ENCODE peak calls at places on chromosome 21, in nine cellular contexts. F, U, Y, B, O, S, X, R and L are unnamed samples. For H3K4me1, the result is how much of the 10 kb centered on the place peaks cover.

GRCh38 chr21:30674312-30674711 is 31.6 kb downstream of the KRTAP20-3 start:
- DNase-seq in U (no peak), Y (no peak), R (no peak), F (no peak), S (no peak), B (no peak), O (no peak), X (no peak), L (no peak)

GRCh38 chr21:25456672-25457071 is 150.6 kb downstream of the MRPL39 start:
- DNase-seq in F (no peak), O (peak), Y (peak), U (no peak), B (no peak), X (peak), R (no peak), S (peak), L (no peak)

GRCh38 chr21:34598931-34599400 is 15.9 kb downstream of the RCAN1 start:
- DNase-seq in S (peak), F (no peak), B (no peak), O (peak), X (peak), Y (no peak), R (no peak), U (no peak), L (no peak)

GRCh38 chr21:46557469-46557868 is 47.4 kb downstream of the S100B start:
- DNase-seq in F (no peak), S (no peak), U (no peak), X (no peak), Y (no peak), R (no peak), B (no peak), O (no peak), L (no peak)

GRCh38 chr21:21084179-21084578 is 86.0 kb downstream of the NCAM2 start:
- DNase-seq in X (peak), Y (peak), F (no peak), O (peak), U (no peak), R (no peak), B (no peak), S (peak), L (no peak)

GRCh38 chr21:26795866-26796329 is 49.3 kb downstream of the ADAMTS1 start:
- DNase-seq in U (peak), F (peak), Y (peak), R (no peak), S (peak), X (peak), B (no peak), O (peak), L (no peak)

GRCh38 chr21:25964009-25964408 is 206.6 kb downstream of the APP start:
- DNase-seq in O (no peak), S (peak), U (no peak), R (no peak), B (peak), X (no peak), F (no peak), Y (peak), L (no peak)

GRCh38 chr21:16169102-16169511 is 439.3 kb downstream of the USP25 start:
- DNase-seq in X (peak), O (peak), S (peak), B (no peak), U (no peak), R (no peak), F (no peak), Y (no peak), L (no peak)

GRCh38 chr21:25370311-25370744 is 237.0 kb downstream of the MRPL39 start:
- DNase-seq in S (peak), U (no peak), O (peak), F (no peak), Y (peak), R (no peak), X (peak), B (no peak), L (no peak)

GRCh38 chr21:29298348-29299045 is at the start of gene BACH1:
- DNase-seq in U (peak), F (peak), O (peak), Y (peak), R (peak), X (peak), B (peak), S (peak), L (peak)

GRCh38 chr21:17370263-17370662 is 142.6 kb upstream of the CXADR start:
- DNase-seq in Y (no peak), U (no peak), B (peak), X (no peak), O (no peak), S (no peak), F (no peak), R (peak), L (peak)

GRCh38 chr21:15005391-15005790 is 59.4 kb downstream of the NRIP1 start:
- DNase-seq in X (peak), R (no peak), F (no peak), U (peak), S (no peak), Y (no peak), O (peak), B (no peak), L (no peak)

GRCh38 chr21:15094706-15095105 is 29.9 kb upstream of the NRIP1 start:
- DNase-seq in O (peak), Y (peak), B (no peak), S (no peak), U (no peak), R (no peak), F (no peak), X (no peak), L (no peak)

GRCh38 chr21:34536820-34537219 is 24.8 kb upstream of the KCNE1 start:
- DNase-seq in B (no peak), R (peak), S (peak), Y (peak), F (no peak), O (no peak), U (no peak), X (peak), L (no peak)

GRCh38 chr21:28538987-28539622 is 453.6 kb downstream of the LTN1 start:
- DNase-seq in B (no peak), X (peak), R (no peak), U (no peak), Y (peak), F (no peak), O (peak), S (peak), L (no peak)

GRCh38 chr21:46223217-46223616 is 5.4 kb downstream of the LSS start:
- DNase-seq in Y (no peak), B (no peak), X (no peak), F (no peak), S (no peak), R (no peak), U (no peak), O (no peak), L (no peak)

GRCh38 chr21:24456358-24456757 is 1150.9 kb downstream of the MRPL39 start:
- DNase-seq in U (no peak), R (no peak), Y (no peak), B (no peak), S (no peak), X (no peak), F (no peak), O (no peak), L (no peak)

GRCh38 chr21:27134513-27134912 is 167.6 kb upstream of the ADAMTS5 start:
- DNase-seq in U (no peak), X (peak), F (no peak), O (peak), Y (peak), B (no peak), S (no peak), R (no peak), L (no peak)

GRCh38 chr21:33951276-33952178 is 35.9 kb upstream of the ATP5PO start:
- DNase-seq in R (no peak), S (no peak), X (peak), F (no peak), U (no peak), O (no peak), Y (peak), B (no peak), L (no peak)

GRCh38 chr21:16305686-16306085 is 575.9 kb downstream of the USP25 start:
- DNase-seq in U (peak), F (no peak), X (no peak), S (peak), B (no peak), R (no peak), Y (peak), O (no peak), L (no peak)

GRCh38 chr21:33761104-33762036 is 119.1 kb downstream of the ITSN1 start:
- DNase-seq in F (no peak), S (peak), R (peak), Y (peak), X (peak), B (peak), U (no peak), O (peak), L (no peak)

GRCh38 chr21:44085491-44086321 is 21.5 kb upstream of the PWP2 start:
- DNase-seq in R (no peak), F (peak), S (no peak), X (no peak), Y (peak), U (no peak), B (no peak), O (no peak), L (no peak)
- H3K4me1 ChIP-seq in R (under half), F (half or more), S (under half), X (under half), Y (under half), U (under half), B (under half), O (under half), L (under half)

DNA sequence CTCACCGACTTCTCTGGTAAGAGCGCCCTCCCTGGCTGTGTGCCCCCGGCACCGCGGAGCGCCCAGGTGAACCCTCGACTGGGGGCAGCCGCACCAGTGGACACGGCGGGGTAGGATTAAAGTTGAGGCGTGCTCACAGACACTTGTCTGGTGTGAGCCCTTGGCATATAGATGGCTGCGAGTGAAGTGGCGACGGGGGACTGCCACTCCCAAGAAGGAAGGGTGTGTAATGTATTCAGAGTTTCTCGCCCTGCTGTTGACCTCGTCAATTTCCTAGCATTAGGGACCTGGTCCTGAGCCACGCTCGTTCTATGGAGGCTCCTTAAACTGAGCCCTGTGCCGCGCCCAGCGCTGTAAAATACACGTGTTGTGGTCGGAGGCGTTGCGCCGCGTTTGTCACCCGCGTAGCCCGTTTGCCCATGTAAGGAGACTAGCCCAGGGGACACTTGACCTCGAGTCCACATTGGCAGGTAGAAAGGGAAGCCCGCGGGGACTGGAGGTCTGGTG is 545 bp downstream of the EVA1C start:
- DNase-seq in Y (peak), X (no peak), R (no peak), S (no peak), F (peak), B (peak), O (peak), U (peak), L (no peak)
- H3K4me3 ChIP-seq in Y (peak), X (peak), R (no peak), S (peak), F (peak), B (peak), O (peak), U (peak), L (peak)

GRCh38 chr21:40760811-40761210 is 86.1 kb downstream of the DSCAM start:
- DNase-seq in X (no peak), S (peak), O (no peak), B (no peak), Y (no peak), F (no peak), U (no peak), R (no peak), L (no peak)

GRCh38 chr21:40759061-40759460 is 87.9 kb downstream of the DSCAM start:
- DNase-seq in F (no peak), U (no peak), O (no peak), Y (no peak), B (no peak), S (no peak), X (no peak), R (no peak), L (no peak)

GRCh38 chr21:40754466-40754865 is 92.5 kb downstream of the DSCAM start:
- DNase-seq in Y (no peak), O (no peak), X (no peak), S (no peak), B (peak), U (no peak), R (no peak), F (no peak), L (no peak)

GRCh38 chr21:40753756-40754155 is 93.2 kb downstream of the DSCAM start:
- DNase-seq in Y (no peak), S (no peak), R (no peak), F (no peak), O (no peak), B (no peak), U (no peak), X (no peak), L (no peak)

GRCh38 chr21:40757366-40757765 is 89.6 kb downstream of the DSCAM start:
- DNase-seq in Y (no peak), S (no peak), F (no peak), U (no peak), R (no peak), X (no peak), O (no peak), B (no peak), L (no peak)
- TF ChIP-seq CTCF in Y (no peak), S (no peak), F (no peak), U (no peak), R (no peak), X (no peak), O (no peak), B (no peak), L (no peak)

GRCh38 chr21:45130324-45130774 is 56.0 kb downstream of the ADARB1 start:
- DNase-seq in O (peak), B (no peak), X (peak), Y (peak), U (peak), R (no peak), S (peak), F (no peak), L (no peak)
- H3K4me1 ChIP-seq in O (under half), B (half or more), X (under half), Y (half or more), U (under half), R (under half), S (under half), F (half or more), L (under half)

GRCh38 chr21:41766883-41767605 is at the start of gene RIPK4:
- DNase-seq in R (peak), Y (no peak), S (no peak), X (peak), F (no peak), U (no peak), B (peak), O (no peak), L (peak)

GRCh38 chr21:41766051-41766882 is 585 bp downstream of the RIPK4 start:
- DNase-seq in S (no peak), U (no peak), Y (peak), R (no peak), X (no peak), B (no peak), F (no peak), O (no peak), L (no peak)

GRCh38 chr21:41768371-41769042 is 1.7 kb upstream of the RIPK4 start:
- DNase-seq in R (peak), O (peak), X (peak), U (no peak), B (peak), Y (peak), S (peak), F (no peak), L (peak)

GRCh38 chr21:41769106-41769505 is 2.3 kb upstream of the RIPK4 start:
- DNase-seq in S (no peak), B (no peak), U (no peak), R (no peak), Y (no peak), O (no peak), X (no peak), F (no peak), L (no peak)

DNA sequence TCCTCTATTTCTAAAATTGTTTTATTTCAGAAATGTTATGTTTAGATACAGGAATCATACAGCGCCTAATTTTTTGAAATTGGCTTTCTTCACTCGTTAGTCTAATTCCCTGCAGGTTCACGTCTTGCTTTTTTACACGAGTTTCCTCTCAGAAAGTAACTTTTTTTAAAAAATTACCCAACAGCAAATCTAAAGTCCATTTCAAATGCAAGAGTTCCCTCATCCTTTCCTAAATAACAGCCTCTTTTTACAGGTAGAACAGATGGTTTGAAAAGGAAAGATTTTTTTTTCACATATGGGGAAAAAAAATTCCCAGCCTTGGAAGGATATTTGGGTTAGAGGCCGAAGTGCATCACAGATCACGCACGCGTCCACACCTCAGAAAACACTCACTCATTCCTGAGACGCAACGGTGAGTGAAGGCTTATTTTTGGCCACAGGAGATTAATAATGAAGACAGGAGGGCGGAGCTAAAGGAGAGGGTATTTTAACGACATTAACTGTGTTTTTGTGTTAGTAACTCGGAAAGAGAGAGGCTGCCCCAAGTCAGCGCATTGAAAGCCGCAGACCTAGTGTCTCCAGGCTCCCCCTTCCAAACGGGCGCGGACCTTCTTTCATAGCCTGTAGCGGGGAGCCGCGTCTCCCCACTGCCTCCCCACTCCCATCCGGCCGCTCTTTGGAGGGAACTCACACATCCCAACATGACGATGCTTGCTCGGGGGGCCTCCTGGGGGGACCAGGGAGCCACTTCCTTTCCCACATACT is 936 bp upstream of the RIPK4 start:
- DNase-seq in X (peak), S (no peak), B (no peak), Y (no peak), O (no peak), U (no peak), R (no peak), F (no peak), L (peak)
- H3K4me3 ChIP-seq in X (no peak), S (peak), B (peak), Y (peak), O (peak), U (no peak), R (peak), F (peak), L (peak)

DNA sequence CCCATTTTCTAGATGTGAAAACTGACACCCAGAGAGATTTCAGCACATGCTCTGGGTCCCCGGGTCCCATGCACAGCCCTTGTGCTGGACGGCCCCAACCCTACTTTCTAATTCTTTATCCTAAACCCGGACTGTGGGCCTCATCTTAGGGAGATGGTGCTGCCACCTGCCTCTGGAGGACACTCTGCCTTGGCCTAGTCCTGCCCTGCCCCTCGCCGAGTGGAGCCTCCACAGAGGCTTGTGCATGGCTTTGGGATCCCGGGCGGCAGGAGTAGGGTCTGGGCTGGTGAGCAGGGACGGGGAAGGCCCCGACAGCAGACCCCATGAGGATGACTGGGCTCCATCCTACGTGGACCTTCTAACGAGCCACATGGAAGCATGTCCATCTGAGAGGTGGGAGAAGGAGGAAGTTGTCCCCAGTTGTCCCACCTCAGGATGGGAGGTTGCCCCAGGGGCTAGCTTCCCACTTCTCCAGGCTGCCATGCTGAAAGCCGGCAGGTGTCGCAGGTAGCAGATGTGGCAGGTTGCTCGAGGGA is 12.4 kb downstream of the MX2 start:
- DNase-seq in S (no peak), R (no peak), Y (no peak), O (no peak), B (no peak), F (no peak), U (no peak), X (no peak), L (no peak)
- TF ChIP-seq CTCF in S (no peak), R (no peak), Y (no peak), O (no peak), B (no peak), F (no peak), U (no peak), X (no peak), L (no peak)

DNA sequence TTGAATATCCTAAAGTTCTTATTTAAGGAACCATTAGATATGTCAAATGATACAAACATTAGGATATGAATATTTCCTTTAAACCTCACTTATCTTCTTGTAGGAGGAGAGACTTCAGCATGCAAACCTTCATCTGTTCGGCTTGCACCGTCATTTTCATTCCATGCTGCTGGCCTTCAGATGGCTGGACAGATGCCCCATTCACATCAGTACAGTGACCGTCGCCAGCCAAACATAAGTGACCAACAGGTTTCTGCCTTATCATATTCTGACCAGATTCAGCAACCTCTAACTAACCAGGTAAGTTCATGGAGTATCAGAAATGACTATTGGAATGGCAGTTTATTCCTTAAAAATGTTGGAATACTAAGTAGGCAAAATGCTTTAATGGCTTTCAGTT is 106.0 kb downstream of the DYRK1A start:
- DNase-seq in F (no peak), Y (no peak), B (no peak), U (no peak), R (no peak), S (no peak), X (no peak), O (no peak), L (no peak)
- H3K4me1 ChIP-seq in F (half or more), Y (under half), B (under half), U (under half), R (under half), S (under half), X (under half), O (under half), L (under half)

GRCh38 chr21:39344848-39345247 is 4.0 kb downstream of the HMGN1 start:
- DNase-seq in O (no peak), S (no peak), U (no peak), B (no peak), R (no peak), Y (no peak), X (no peak), F (no peak), L (no peak)

GRCh38 chr21:39347537-39347936 is 1.4 kb downstream of the HMGN1 start:
- DNase-seq in Y (no peak), B (no peak), S (no peak), U (no peak), X (no peak), R (no peak), F (no peak), O (no peak), L (no peak)

GRCh38 chr21:39348040-39348354 is 891 bp downstream of the HMGN1 start:
- DNase-seq in Y (no peak), R (no peak), O (no peak), B (no peak), X (no peak), F (no peak), S (no peak), U (no peak), L (no peak)

GRCh38 chr21:39346671-39347327 is 2.1 kb downstream of the HMGN1 start:
- DNase-seq in B (no peak), Y (no peak), X (no peak), R (no peak), O (no peak), S (no peak), F (no peak), U (no peak), L (no peak)

GRCh38 chr21:39345440-39345839 is 3.4 kb downstream of the HMGN1 start:
- DNase-seq in B (no peak), O (no peak), Y (no peak), X (no peak), F (no peak), R (no peak), U (no peak), S (no peak), L (no peak)
- H3K4me3 ChIP-seq in B (no peak), O (peak), Y (peak), X (no peak), F (peak), R (no peak), U (no peak), S (peak), L (no peak)

DNA sequence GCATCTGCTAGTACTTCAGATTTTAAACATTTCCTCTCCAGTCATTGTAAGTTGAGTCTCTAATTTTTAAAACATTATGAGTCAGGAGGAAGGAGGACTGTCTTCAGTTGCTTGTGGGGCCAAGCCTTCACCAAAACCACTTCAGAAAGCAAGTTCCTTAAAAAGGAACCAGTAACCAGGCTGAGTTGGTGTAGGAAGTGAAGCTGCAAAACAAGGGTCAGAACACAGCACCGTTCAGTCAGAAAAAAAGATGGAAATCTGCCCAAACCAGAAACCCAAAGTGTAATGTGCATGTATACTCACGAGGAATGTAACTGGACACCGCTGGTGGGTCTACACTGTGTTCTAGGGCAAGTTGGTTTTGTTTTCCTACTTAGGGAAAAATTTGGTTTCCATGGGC is 402.1 kb downstream of the SETD4 start:
- DNase-seq in F (no peak), Y (peak), S (peak), X (peak), B (no peak), O (peak), R (peak), U (no peak), L (no peak)
- TF ChIP-seq CTCF in F (no peak), Y (no peak), S (no peak), X (no peak), B (no peak), O (no peak), R (no peak), U (no peak), L (no peak)